ENCODE peak calls at places on chromosome 12, in six cellular contexts. One of them, this sample, is unnamed.

GRCh38 chr12:130514149-130514551 is 176.5 kb downstream of the PIWIL1 start:
- DNase-seq in stimulated activated CD4-positive, alpha-beta T cell treated with anti-CD3 and anti-CD28 coated beads, Interleukin-1b, Interleukin-23, amount 100 ng/mL, for 1 hour: no peak
- DNase-seq in activated CD4-positive, alpha-beta T cell treated with anti-CD3 and anti-CD28 coated beads for 1 hour: no peak
- DNase-seq in memory B cell: no peak
- DNase-seq in HFFc6: no peak
- DNase-seq in heart left ventricle: no peak
- DNase-seq in this sample: no peak

GRCh38 chr12:122991623-122992275 is 11.3 kb downstream of the ARL6IP4 start:
- DNase-seq in stimulated activated CD4-positive, alpha-beta T cell treated with anti-CD3 and anti-CD28 coated beads, Interleukin-1b, Interleukin-23, amount 100 ng/mL, for 1 hour: no peak
- DNase-seq in activated CD4-positive, alpha-beta T cell treated with anti-CD3 and anti-CD28 coated beads for 1 hour: no peak
- DNase-seq in memory B cell: no peak
- DNase-seq in HFFc6: no peak
- DNase-seq in heart left ventricle: no peak
- DNase-seq in this sample: peak; percentile 13

GRCh38 chr12:49233842-49234526 is 30.9 kb upstream of the TUBA1C start:
- DNase-seq in stimulated activated CD4-positive, alpha-beta T cell treated with anti-CD3 and anti-CD28 coated beads, Interleukin-1b, Interleukin-23, amount 100 ng/mL, for 1 hour: no peak
- DNase-seq in activated CD4-positive, alpha-beta T cell treated with anti-CD3 and anti-CD28 coated beads for 1 hour: no peak
- DNase-seq in memory B cell: peak; percentile 3
- DNase-seq in HFFc6: no peak
- DNase-seq in heart left ventricle: peak; percentile 63
- DNase-seq in this sample: peak; percentile 42

GRCh38 chr12:84757978-84758377 is 154.6 kb downstream of the SLC6A15 start:
- DNase-seq in stimulated activated CD4-positive, alpha-beta T cell treated with anti-CD3 and anti-CD28 coated beads, Interleukin-1b, Interleukin-23, amount 100 ng/mL, for 1 hour: no peak
- DNase-seq in activated CD4-positive, alpha-beta T cell treated with anti-CD3 and anti-CD28 coated beads for 1 hour: no peak
- DNase-seq in memory B cell: no peak
- DNase-seq in HFFc6: peak; percentile 36
- DNase-seq in heart left ventricle: no peak
- DNase-seq in this sample: no peak

GRCh38 chr12:27614386-27614785 is 81.9 kb upstream of the REP15 start:
- DNase-seq in stimulated activated CD4-positive, alpha-beta T cell treated with anti-CD3 and anti-CD28 coated beads, Interleukin-1b, Interleukin-23, amount 100 ng/mL, for 1 hour: no peak
- DNase-seq in activated CD4-positive, alpha-beta T cell treated with anti-CD3 and anti-CD28 coated beads for 1 hour: no peak
- DNase-seq in memory B cell: no peak
- DNase-seq in HFFc6: no peak
- DNase-seq in heart left ventricle: no peak
- DNase-seq in this sample: no peak

GRCh38 chr12:14239935-14240872 is 125.3 kb upstream of the ATF7IP start:
- DNase-seq in stimulated activated CD4-positive, alpha-beta T cell treated with anti-CD3 and anti-CD28 coated beads, Interleukin-1b, Interleukin-23, amount 100 ng/mL, for 1 hour: no peak
- DNase-seq in activated CD4-positive, alpha-beta T cell treated with anti-CD3 and anti-CD28 coated beads for 1 hour: no peak
- DNase-seq in memory B cell: peak; percentile 46
- DNase-seq in HFFc6: no peak
- DNase-seq in heart left ventricle: no peak
- DNase-seq in this sample: no peak

GRCh38 chr12:53950441-53950781 is 4.3 kb upstream of the HOXC12 start:
- DNase-seq in stimulated activated CD4-positive, alpha-beta T cell treated with anti-CD3 and anti-CD28 coated beads, Interleukin-1b, Interleukin-23, amount 100 ng/mL, for 1 hour: no peak
- DNase-seq in activated CD4-positive, alpha-beta T cell treated with anti-CD3 and anti-CD28 coated beads for 1 hour: no peak
- DNase-seq in memory B cell: no peak
- DNase-seq in HFFc6: no peak
- DNase-seq in heart left ventricle: no peak
- DNase-seq in this sample: no peak

GRCh38 chr12:104680070-104680469 is 223.3 kb downstream of the CHST11 start:
- DNase-seq in stimulated activated CD4-positive, alpha-beta T cell treated with anti-CD3 and anti-CD28 coated beads, Interleukin-1b, Interleukin-23, amount 100 ng/mL, for 1 hour: no peak
- DNase-seq in activated CD4-positive, alpha-beta T cell treated with anti-CD3 and anti-CD28 coated beads for 1 hour: no peak
- DNase-seq in memory B cell: no peak
- DNase-seq in HFFc6: peak; percentile 15
- DNase-seq in heart left ventricle: no peak
- DNase-seq in this sample: no peak

GRCh38 chr12:87596636-87597035 is 432.6 kb downstream of the C12orf50 start:
- DNase-seq in stimulated activated CD4-positive, alpha-beta T cell treated with anti-CD3 and anti-CD28 coated beads, Interleukin-1b, Interleukin-23, amount 100 ng/mL, for 1 hour: no peak
- DNase-seq in activated CD4-positive, alpha-beta T cell treated with anti-CD3 and anti-CD28 coated beads for 1 hour: no peak
- DNase-seq in memory B cell: no peak
- DNase-seq in HFFc6: no peak
- DNase-seq in heart left ventricle: no peak
- DNase-seq in this sample: no peak

GRCh38 chr12:67649165-67650126 is 901 bp downstream of the DYRK2 start:
- DNase-seq in stimulated activated CD4-positive, alpha-beta T cell treated with anti-CD3 and anti-CD28 coated beads, Interleukin-1b, Interleukin-23, amount 100 ng/mL, for 1 hour: no peak
- DNase-seq in activated CD4-positive, alpha-beta T cell treated with anti-CD3 and anti-CD28 coated beads for 1 hour: no peak
- DNase-seq in memory B cell: peak; percentile 20
- DNase-seq in HFFc6: no peak
- DNase-seq in heart left ventricle: peak; percentile 46
- DNase-seq in this sample: peak; percentile 69

GRCh38 chr12:25121916-25122315 is 73.0 kb downstream of the DNAI7 start:
- DNase-seq in stimulated activated CD4-positive, alpha-beta T cell treated with anti-CD3 and anti-CD28 coated beads, Interleukin-1b, Interleukin-23, amount 100 ng/mL, for 1 hour: no peak
- DNase-seq in activated CD4-positive, alpha-beta T cell treated with anti-CD3 and anti-CD28 coated beads for 1 hour: no peak
- DNase-seq in memory B cell: no peak
- DNase-seq in HFFc6: no peak
- DNase-seq in heart left ventricle: no peak
- DNase-seq in this sample: no peak

GRCh38 chr12:95411466-95411865 is 62.5 kb upstream of the METAP2 start:
- DNase-seq in stimulated activated CD4-positive, alpha-beta T cell treated with anti-CD3 and anti-CD28 coated beads, Interleukin-1b, Interleukin-23, amount 100 ng/mL, for 1 hour: no peak
- DNase-seq in activated CD4-positive, alpha-beta T cell treated with anti-CD3 and anti-CD28 coated beads for 1 hour: no peak
- DNase-seq in memory B cell: no peak
- DNase-seq in HFFc6: no peak
- DNase-seq in heart left ventricle: no peak
- DNase-seq in this sample: no peak

GRCh38 chr12:45568808-45569207 is 160.7 kb upstream of the ARID2 start:
- DNase-seq in stimulated activated CD4-positive, alpha-beta T cell treated with anti-CD3 and anti-CD28 coated beads, Interleukin-1b, Interleukin-23, amount 100 ng/mL, for 1 hour: no peak
- DNase-seq in activated CD4-positive, alpha-beta T cell treated with anti-CD3 and anti-CD28 coated beads for 1 hour: no peak
- DNase-seq in memory B cell: no peak
- DNase-seq in HFFc6: no peak
- DNase-seq in heart left ventricle: no peak
- DNase-seq in this sample: no peak

GRCh38 chr12:59404109-59404650 is 191.6 kb upstream of the SLC16A7 start:
- DNase-seq in stimulated activated CD4-positive, alpha-beta T cell treated with anti-CD3 and anti-CD28 coated beads, Interleukin-1b, Interleukin-23, amount 100 ng/mL, for 1 hour: no peak
- DNase-seq in activated CD4-positive, alpha-beta T cell treated with anti-CD3 and anti-CD28 coated beads for 1 hour: no peak
- DNase-seq in memory B cell: no peak
- DNase-seq in HFFc6: no peak
- DNase-seq in heart left ventricle: no peak
- DNase-seq in this sample: no peak

GRCh38 chr12:70876952-70877351 is 43.6 kb downstream of the PTPRR start:
- DNase-seq in stimulated activated CD4-positive, alpha-beta T cell treated with anti-CD3 and anti-CD28 coated beads, Interleukin-1b, Interleukin-23, amount 100 ng/mL, for 1 hour: no peak
- DNase-seq in activated CD4-positive, alpha-beta T cell treated with anti-CD3 and anti-CD28 coated beads for 1 hour: no peak
- DNase-seq in memory B cell: no peak
- DNase-seq in HFFc6: no peak
- DNase-seq in heart left ventricle: no peak
- DNase-seq in this sample: no peak

GRCh38 chr12:40921563-40922163 is 229.4 kb downstream of the CNTN1 start:
- DNase-seq in stimulated activated CD4-positive, alpha-beta T cell treated with anti-CD3 and anti-CD28 coated beads, Interleukin-1b, Interleukin-23, amount 100 ng/mL, for 1 hour: no peak
- DNase-seq in activated CD4-positive, alpha-beta T cell treated with anti-CD3 and anti-CD28 coated beads for 1 hour: no peak
- DNase-seq in memory B cell: no peak
- DNase-seq in HFFc6: peak; percentile 7
- DNase-seq in heart left ventricle: no peak
- DNase-seq in this sample: no peak

GRCh38 chr12:49730050-49730449 is 11.3 kb upstream of the TMBIM6 start:
- DNase-seq in stimulated activated CD4-positive, alpha-beta T cell treated with anti-CD3 and anti-CD28 coated beads, Interleukin-1b, Interleukin-23, amount 100 ng/mL, for 1 hour: no peak
- DNase-seq in activated CD4-positive, alpha-beta T cell treated with anti-CD3 and anti-CD28 coated beads for 1 hour: no peak
- DNase-seq in memory B cell: no peak
- DNase-seq in HFFc6: no peak
- DNase-seq in heart left ventricle: no peak
- DNase-seq in this sample: no peak

GRCh38 chr12:106625976-106626375 is 43.2 kb downstream of the RFX4 start:
- DNase-seq in stimulated activated CD4-positive, alpha-beta T cell treated with anti-CD3 and anti-CD28 coated beads, Interleukin-1b, Interleukin-23, amount 100 ng/mL, for 1 hour: no peak
- DNase-seq in activated CD4-positive, alpha-beta T cell treated with anti-CD3 and anti-CD28 coated beads for 1 hour: no peak
- DNase-seq in memory B cell: no peak
- DNase-seq in HFFc6: no peak
- DNase-seq in heart left ventricle: no peak
- DNase-seq in this sample: no peak

GRCh38 chr12:32944195-32944594 is 47.6 kb upstream of the PKP2 start:
- DNase-seq in stimulated activated CD4-positive, alpha-beta T cell treated with anti-CD3 and anti-CD28 coated beads, Interleukin-1b, Interleukin-23, amount 100 ng/mL, for 1 hour: no peak
- DNase-seq in activated CD4-positive, alpha-beta T cell treated with anti-CD3 and anti-CD28 coated beads for 1 hour: no peak
- DNase-seq in memory B cell: no peak
- DNase-seq in HFFc6: no peak
- DNase-seq in heart left ventricle: no peak
- DNase-seq in this sample: no peak

GRCh38 chr12:130335517-130336392 is 1.9 kb upstream of the PIWIL1 start:
- DNase-seq in stimulated activated CD4-positive, alpha-beta T cell treated with anti-CD3 and anti-CD28 coated beads, Interleukin-1b, Interleukin-23, amount 100 ng/mL, for 1 hour: no peak
- DNase-seq in activated CD4-positive, alpha-beta T cell treated with anti-CD3 and anti-CD28 coated beads for 1 hour: no peak
- DNase-seq in memory B cell: peak; percentile 4
- DNase-seq in HFFc6: peak; percentile 39
- DNase-seq in heart left ventricle: no peak
- DNase-seq in this sample: no peak